ENCODE peak calls at places on chromosomes 11 and 22, in ten cellular contexts. One of them, this sample, is unnamed.

GRCh38 chr22:23036684-23037428 is 33.5 kb upstream of the GNAZ start:
- DNase-seq in sigmoid colon: no peak
- DNase-seq in uterus: no peak
- DNase-seq in AG04450: no peak
- DNase-seq in NT2/D1: no peak
- DNase-seq in MM.1S: no peak
- DNase-seq in tibial nerve: no peak
- DNase-seq in cardiac muscle cell: peak; percentile 17
- DNase-seq in heart right ventricle: no peak
- DNase-seq in effector memory CD4-positive, alpha-beta T cell: no peak
- DNase-seq in this sample: no peak

GRCh38 chr11:130071211-130071712 is 1.6 kb downstream of the APLP2 start:
- DNase-seq in AG04450: no peak
- DNase-seq in sigmoid colon: no peak
- DNase-seq in effector memory CD4-positive, alpha-beta T cell: no peak
- DNase-seq in NT2/D1: no peak
- DNase-seq in tibial nerve: no peak
- DNase-seq in uterus: no peak
- DNase-seq in cardiac muscle cell: peak; percentile 41
- DNase-seq in MM.1S: no peak
- DNase-seq in heart right ventricle: no peak
- DNase-seq in this sample: no peak

GRCh38 chr11:101127699-101128570 is 1.7 kb downstream of the PGR start:
- DNase-seq in tibial nerve: peak; percentile 11
- DNase-seq in uterus: peak; percentile 29
- DNase-seq in sigmoid colon: peak; percentile 71
- DNase-seq in MM.1S: no peak
- DNase-seq in cardiac muscle cell: no peak
- DNase-seq in AG04450: no peak
- DNase-seq in NT2/D1: peak; percentile 11
- DNase-seq in heart right ventricle: peak; percentile 50
- DNase-seq in effector memory CD4-positive, alpha-beta T cell: no peak
- DNase-seq in this sample: peak; percentile 85

GRCh38 chr22:25736378-25737011 is 5.5 kb upstream of the MYO18B start:
- DNase-seq in AG04450: no peak
- DNase-seq in NT2/D1: no peak
- DNase-seq in MM.1S: no peak
- DNase-seq in uterus: no peak
- DNase-seq in sigmoid colon: no peak
- DNase-seq in cardiac muscle cell: no peak
- DNase-seq in heart right ventricle: no peak
- DNase-seq in effector memory CD4-positive, alpha-beta T cell: no peak
- DNase-seq in tibial nerve: no peak
- DNase-seq in this sample: no peak

GRCh38 chr11:7533199-7534029 is 19.6 kb downstream of the PPFIBP2 start:
- DNase-seq in effector memory CD4-positive, alpha-beta T cell: no peak
- DNase-seq in uterus: no peak
- DNase-seq in NT2/D1: no peak
- DNase-seq in cardiac muscle cell: no peak
- DNase-seq in AG04450: no peak
- DNase-seq in sigmoid colon: no peak
- DNase-seq in heart right ventricle: no peak
- DNase-seq in tibial nerve: no peak
- DNase-seq in MM.1S: no peak
- DNase-seq in this sample: no peak

GRCh38 chr11:119222308-119222707 is 16.2 kb downstream of the CBL start:
- DNase-seq in effector memory CD4-positive, alpha-beta T cell: no peak
- DNase-seq in uterus: no peak
- DNase-seq in cardiac muscle cell: peak; percentile 58
- DNase-seq in sigmoid colon: no peak
- DNase-seq in NT2/D1: no peak
- DNase-seq in AG04450: peak; percentile 51
- DNase-seq in MM.1S: no peak
- DNase-seq in heart right ventricle: no peak
- DNase-seq in tibial nerve: no peak
- DNase-seq in this sample: no peak

GRCh38 chr11:63837719-63838118 is 1.2 kb upstream of the MARK2 start:
- DNase-seq in NT2/D1: no peak
- DNase-seq in tibial nerve: no peak
- DNase-seq in effector memory CD4-positive, alpha-beta T cell: no peak
- DNase-seq in sigmoid colon: no peak
- DNase-seq in heart right ventricle: no peak
- DNase-seq in cardiac muscle cell: no peak
- DNase-seq in AG04450: no peak
- DNase-seq in MM.1S: no peak
- DNase-seq in uterus: no peak
- DNase-seq in this sample: peak; percentile 59

GRCh38 chr11:45163956-45164575 is 17.6 kb downstream of the PRDM11 start:
- DNase-seq in heart right ventricle: no peak
- DNase-seq in sigmoid colon: peak; percentile 46
- DNase-seq in tibial nerve: no peak
- DNase-seq in NT2/D1: no peak
- DNase-seq in AG04450: no peak
- DNase-seq in effector memory CD4-positive, alpha-beta T cell: no peak
- DNase-seq in cardiac muscle cell: no peak
- DNase-seq in uterus: peak; percentile 41
- DNase-seq in MM.1S: no peak
- DNase-seq in this sample: peak; percentile 84

GRCh38 chr11:64469288-64469687 is 110.3 kb downstream of the RPS6KA4 start:
- DNase-seq in AG04450: no peak
- DNase-seq in sigmoid colon: peak; percentile 21
- DNase-seq in effector memory CD4-positive, alpha-beta T cell: no peak
- DNase-seq in cardiac muscle cell: no peak
- DNase-seq in MM.1S: no peak
- DNase-seq in tibial nerve: no peak
- DNase-seq in NT2/D1: no peak
- DNase-seq in heart right ventricle: no peak
- DNase-seq in uterus: no peak
- DNase-seq in this sample: no peak

GRCh38 chr11:33797879-33798278 is 23.6 kb upstream of the FBXO3 start:
- DNase-seq in MM.1S: no peak
- DNase-seq in effector memory CD4-positive, alpha-beta T cell: no peak
- DNase-seq in sigmoid colon: no peak
- DNase-seq in AG04450: no peak
- DNase-seq in uterus: no peak
- DNase-seq in heart right ventricle: no peak
- DNase-seq in tibial nerve: no peak
- DNase-seq in cardiac muscle cell: no peak
- DNase-seq in NT2/D1: no peak
- DNase-seq in this sample: no peak

GRCh38 chr11:17673951-17674350 is 45.4 kb upstream of the MYOD1 start:
- DNase-seq in NT2/D1: no peak
- DNase-seq in MM.1S: no peak
- DNase-seq in cardiac muscle cell: no peak
- DNase-seq in sigmoid colon: no peak
- DNase-seq in heart right ventricle: no peak
- DNase-seq in AG04450: no peak
- DNase-seq in uterus: no peak
- DNase-seq in tibial nerve: no peak
- DNase-seq in effector memory CD4-positive, alpha-beta T cell: no peak
- DNase-seq in this sample: no peak

GRCh38 chr11:120185678-120186407 is 25.0 kb upstream of the OAF start:
- DNase-seq in tibial nerve: no peak
- DNase-seq in uterus: peak; percentile 33
- DNase-seq in sigmoid colon: peak; percentile 60
- DNase-seq in effector memory CD4-positive, alpha-beta T cell: no peak
- DNase-seq in cardiac muscle cell: no peak
- DNase-seq in MM.1S: no peak
- DNase-seq in AG04450: no peak
- DNase-seq in heart right ventricle: no peak
- DNase-seq in NT2/D1: no peak
- DNase-seq in this sample: no peak

DNA sequence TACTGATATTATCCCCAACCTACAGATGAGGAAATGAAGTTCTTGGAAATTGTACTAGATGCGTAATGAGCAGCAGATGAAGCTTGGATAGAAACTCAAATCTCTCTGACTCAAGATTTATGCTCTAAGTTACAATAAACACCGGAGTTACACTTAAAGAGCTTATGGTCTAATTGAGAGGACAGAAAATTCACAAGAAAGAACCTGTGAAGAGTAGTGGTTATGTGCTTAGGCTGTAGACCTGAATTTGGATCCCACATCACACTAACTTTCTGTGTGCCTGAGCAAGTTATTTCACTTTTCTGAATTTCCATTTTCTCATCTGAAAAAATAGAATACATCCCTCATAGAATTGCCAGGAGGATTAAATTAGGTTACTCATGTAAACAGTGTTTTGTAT is 58.5 kb downstream of the FLI1 start:
- DNase-seq in effector memory CD4-positive, alpha-beta T cell: no peak
- DNase-seq in heart right ventricle: no peak
- DNase-seq in MM.1S: no peak
- DNase-seq in cardiac muscle cell: no peak
- DNase-seq in tibial nerve: no peak
- DNase-seq in NT2/D1: no peak
- DNase-seq in sigmoid colon: no peak
- DNase-seq in AG04450: no peak
- DNase-seq in uterus: no peak
- DNase-seq in this sample: no peak
- H3K4me3 ChIP-seq in effector memory CD4-positive, alpha-beta T cell: no peak overlapping the region
- H3K4me3 ChIP-seq in heart right ventricle: no peak overlapping the region
- H3K4me3 ChIP-seq in MM.1S: no peak overlapping the region
- H3K4me3 ChIP-seq in cardiac muscle cell: no peak overlapping the region
- H3K4me3 ChIP-seq in tibial nerve: no peak overlapping the region
- H3K4me3 ChIP-seq in NT2/D1: no peak overlapping the region
- H3K4me3 ChIP-seq in sigmoid colon: no peak overlapping the region
- H3K4me3 ChIP-seq in AG04450: no peak overlapping the region
- H3K4me3 ChIP-seq in uterus: no peak overlapping the region
- H3K4me3 ChIP-seq in this sample: no peak overlapping the region

GRCh38 chr22:29152381-29153138 is 53.1 kb upstream of the EMID1 start:
- DNase-seq in MM.1S: no peak
- DNase-seq in effector memory CD4-positive, alpha-beta T cell: no peak
- DNase-seq in NT2/D1: no peak
- DNase-seq in AG04450: no peak
- DNase-seq in cardiac muscle cell: peak; percentile 49
- DNase-seq in tibial nerve: peak; percentile 37
- DNase-seq in sigmoid colon: peak; percentile 69
- DNase-seq in uterus: no peak
- DNase-seq in heart right ventricle: peak; percentile 34
- DNase-seq in this sample: peak; percentile 75

GRCh38 chr22:29149841-29150555 is 55.7 kb upstream of the EMID1 start:
- DNase-seq in NT2/D1: no peak
- DNase-seq in effector memory CD4-positive, alpha-beta T cell: no peak
- DNase-seq in MM.1S: no peak
- DNase-seq in sigmoid colon: peak; percentile 66
- DNase-seq in cardiac muscle cell: no peak
- DNase-seq in heart right ventricle: peak; percentile 35
- DNase-seq in tibial nerve: peak; percentile 26
- DNase-seq in AG04450: no peak
- DNase-seq in uterus: no peak
- DNase-seq in this sample: no peak

GRCh38 chr22:29150701-29151100 is 55.0 kb upstream of the EMID1 start:
- DNase-seq in cardiac muscle cell: no peak
- DNase-seq in tibial nerve: no peak
- DNase-seq in sigmoid colon: peak; percentile 33
- DNase-seq in heart right ventricle: no peak
- DNase-seq in effector memory CD4-positive, alpha-beta T cell: no peak
- DNase-seq in AG04450: no peak
- DNase-seq in MM.1S: no peak
- DNase-seq in NT2/D1: no peak
- DNase-seq in uterus: no peak
- DNase-seq in this sample: peak; percentile 28

GRCh38 chr22:29151316-29151715 is 54.4 kb upstream of the EMID1 start:
- DNase-seq in AG04450: no peak
- DNase-seq in MM.1S: no peak
- DNase-seq in cardiac muscle cell: no peak
- DNase-seq in sigmoid colon: peak; percentile 26
- DNase-seq in uterus: no peak
- DNase-seq in heart right ventricle: no peak
- DNase-seq in NT2/D1: no peak
- DNase-seq in tibial nerve: no peak
- DNase-seq in effector memory CD4-positive, alpha-beta T cell: no peak
- DNase-seq in this sample: peak; percentile 43

GRCh38 chr22:29152045-29152380 is 53.7 kb upstream of the EMID1 start:
- DNase-seq in sigmoid colon: no peak
- DNase-seq in MM.1S: no peak
- DNase-seq in cardiac muscle cell: no peak
- DNase-seq in AG04450: no peak
- DNase-seq in heart right ventricle: no peak
- DNase-seq in tibial nerve: no peak
- DNase-seq in uterus: no peak
- DNase-seq in NT2/D1: no peak
- DNase-seq in effector memory CD4-positive, alpha-beta T cell: no peak
- DNase-seq in this sample: no peak
- H3K4me3 ChIP-seq in sigmoid colon: no peak overlapping the region
- H3K4me3 ChIP-seq in MM.1S: no peak overlapping the region
- H3K4me3 ChIP-seq in cardiac muscle cell: no peak overlapping the region
- H3K4me3 ChIP-seq in AG04450: no peak overlapping the region
- H3K4me3 ChIP-seq in heart right ventricle: no peak overlapping the region
- H3K4me3 ChIP-seq in tibial nerve: no peak overlapping the region
- H3K4me3 ChIP-seq in uterus: no peak overlapping the region
- H3K4me3 ChIP-seq in NT2/D1: no peak overlapping the region
- H3K4me3 ChIP-seq in effector memory CD4-positive, alpha-beta T cell: no peak overlapping the region
- H3K4me3 ChIP-seq in this sample: no peak overlapping the region

DNA sequence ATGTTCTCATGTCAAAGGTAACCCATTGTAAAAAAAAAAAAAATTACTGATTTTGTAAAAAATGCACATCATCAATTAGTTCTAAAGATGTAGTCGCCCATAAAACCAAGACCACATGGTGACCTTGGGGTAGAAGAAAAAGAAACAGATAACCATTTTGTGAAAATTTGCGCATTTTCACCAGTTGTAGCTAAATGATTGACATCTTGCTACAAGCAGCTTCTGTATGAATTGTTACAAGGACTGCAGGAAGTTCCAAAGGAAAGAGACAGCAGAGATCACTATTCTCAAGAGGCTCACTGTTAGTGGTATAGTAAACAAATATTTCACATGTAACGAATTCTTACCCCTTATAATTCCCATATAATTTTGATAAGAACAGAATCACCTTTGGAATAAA is 48.7 kb downstream of the MAML2 start:
- DNase-seq in heart right ventricle: no peak
- DNase-seq in tibial nerve: no peak
- DNase-seq in NT2/D1: no peak
- DNase-seq in cardiac muscle cell: no peak
- DNase-seq in MM.1S: no peak
- DNase-seq in AG04450: no peak
- DNase-seq in uterus: no peak
- DNase-seq in effector memory CD4-positive, alpha-beta T cell: no peak
- DNase-seq in sigmoid colon: no peak
- DNase-seq in this sample: no peak
- H3K4me3 ChIP-seq in heart right ventricle: no peak overlapping the region
- H3K4me3 ChIP-seq in tibial nerve: no peak overlapping the region
- H3K4me3 ChIP-seq in NT2/D1: no peak overlapping the region
- H3K4me3 ChIP-seq in cardiac muscle cell: no peak overlapping the region
- H3K4me3 ChIP-seq in MM.1S: no peak overlapping the region
- H3K4me3 ChIP-seq in AG04450: no peak overlapping the region
- H3K4me3 ChIP-seq in uterus: no peak overlapping the region
- H3K4me3 ChIP-seq in effector memory CD4-positive, alpha-beta T cell: no peak overlapping the region
- H3K4me3 ChIP-seq in sigmoid colon: no peak overlapping the region
- H3K4me3 ChIP-seq in this sample: no peak overlapping the region

DNA sequence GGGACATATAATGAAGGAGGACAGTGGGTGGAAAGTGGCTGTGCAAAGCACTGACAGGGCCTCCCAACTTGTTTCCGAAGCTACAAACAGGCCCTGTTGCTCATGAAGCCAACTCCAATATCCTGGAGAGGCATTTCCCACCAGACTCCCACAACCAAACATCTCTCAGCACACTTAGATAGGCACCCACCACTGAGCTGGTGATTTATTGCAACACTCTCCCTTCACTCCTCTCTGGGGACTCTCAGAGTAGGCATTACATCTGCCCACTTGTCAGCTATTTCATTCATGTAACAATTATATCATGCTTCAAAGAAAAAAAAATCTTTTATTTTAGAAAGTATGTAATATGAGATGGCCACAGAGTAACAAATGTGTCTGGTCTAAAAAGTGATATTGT is 32.1 kb upstream of the PPP2R1B start:
- DNase-seq in heart right ventricle: no peak
- DNase-seq in MM.1S: no peak
- DNase-seq in effector memory CD4-positive, alpha-beta T cell: no peak
- DNase-seq in AG04450: no peak
- DNase-seq in NT2/D1: no peak
- DNase-seq in uterus: no peak
- DNase-seq in sigmoid colon: no peak
- DNase-seq in cardiac muscle cell: no peak
- DNase-seq in tibial nerve: no peak
- DNase-seq in this sample: no peak
- H3K4me3 ChIP-seq in heart right ventricle: no peak overlapping the region
- H3K4me3 ChIP-seq in MM.1S: no peak overlapping the region
- H3K4me3 ChIP-seq in effector memory CD4-positive, alpha-beta T cell: no peak overlapping the region
- H3K4me3 ChIP-seq in AG04450: no peak overlapping the region
- H3K4me3 ChIP-seq in NT2/D1: no peak overlapping the region
- H3K4me3 ChIP-seq in uterus: no peak overlapping the region
- H3K4me3 ChIP-seq in sigmoid colon: no peak overlapping the region
- H3K4me3 ChIP-seq in cardiac muscle cell: no peak overlapping the region
- H3K4me3 ChIP-seq in tibial nerve: no peak overlapping the region
- H3K4me3 ChIP-seq in this sample: no peak overlapping the region

This sample was measured in aorta.